ENCODE peak calls at places on chromosomes 7 and 10, in four cellular contexts. Q is WTC11, D is HepG2, V is K562. J is an unnamed sample.

GRCh38 chr10:5506751-5507648 is 7.6 kb upstream of the CALML5 start:
- DNase-seq in Q (no peak), D (no peak), V (no peak), J (no peak)

GRCh38 chr7:363626-364025 is 73.7 kb downstream of the FOXL3 start:
- DNase-seq in Q (no peak), D (no peak), V (no peak), J (no peak)

GRCh38 chr7:128904381-128905197 is 5.9 kb downstream of the KCP start:
- DNase-seq in Q (no peak), D (peak), V (peak), J (peak)

GRCh38 chr7:135718794-135719436 is 9.1 kb downstream of the SLC13A4 start:
- DNase-seq in Q (no peak), D (no peak), V (no peak), J (no peak)

GRCh38 chr10:53744746-53745145 is 972.2 kb upstream of the MBL2 start:
- DNase-seq in Q (no peak), D (no peak), V (no peak), J (no peak)

GRCh38 chr7:155356323-155357105 is 58.8 kb downstream of the INSIG1 start:
- DNase-seq in Q (peak), D (peak), V (peak), J (peak)

GRCh38 chr7:27462575-27463270 is 200.0 kb downstream of the HIBADH start:
- DNase-seq in Q (no peak), D (no peak), V (no peak), J (no peak)

GRCh38 chr10:64041989-64042490 is 520.8 kb downstream of the REEP3 start:
- DNase-seq in Q (no peak), D (no peak), V (no peak), J (no peak)

GRCh38 chr7:90723233-90723632 is 127.1 kb downstream of the CDK14 start:
- DNase-seq in Q (no peak), D (no peak), V (no peak), J (no peak)

GRCh38 chr10:123888751-123889150 is 2.9 kb downstream of the CPXM2 start:
- DNase-seq in Q (no peak), D (no peak), V (no peak), J (no peak)

GRCh38 chr10:69092959-69093850 is 5.3 kb downstream of the SRGN start:
- DNase-seq in Q (peak), D (peak), V (peak), J (peak)

DNA sequence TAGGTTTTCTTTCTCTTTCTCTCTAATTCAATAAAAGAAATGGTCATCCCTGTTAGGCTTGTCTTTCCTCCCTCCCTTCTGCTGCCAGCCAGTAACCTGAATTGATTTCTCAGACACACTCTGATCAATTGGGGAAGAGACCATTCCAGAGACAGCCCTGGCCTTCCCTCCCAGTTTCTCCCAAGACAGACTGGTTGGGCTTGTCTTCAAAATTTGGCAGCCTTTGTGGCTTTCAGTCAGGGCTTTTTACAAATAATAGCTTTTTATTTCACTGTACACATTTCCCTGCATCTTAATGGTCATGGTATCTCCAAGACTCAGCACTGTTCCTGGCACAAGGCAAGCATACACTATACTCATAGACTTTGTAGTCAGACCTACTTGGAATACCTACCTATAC is 33.9 kb downstream of the BCAP29 start:
- DNase-seq in Q (no peak), D (no peak), V (no peak), J (no peak)
- TF ChIP-seq ELF4 in Q (no peak), D (no peak), V (no peak), J (no peak)

GRCh38 chr10:82361317-82361716 is 486.3 kb downstream of the NRG3 start:
- DNase-seq in Q (no peak), D (no peak), V (no peak), J (no peak)

GRCh38 chr10:82358486-82359097 is 483.6 kb downstream of the NRG3 start:
- DNase-seq in Q (no peak), D (no peak), V (no peak), J (no peak)
- TF ChIP-seq ELF4 in Q (no peak), D (no peak), V (no peak), J (no peak)

DNA sequence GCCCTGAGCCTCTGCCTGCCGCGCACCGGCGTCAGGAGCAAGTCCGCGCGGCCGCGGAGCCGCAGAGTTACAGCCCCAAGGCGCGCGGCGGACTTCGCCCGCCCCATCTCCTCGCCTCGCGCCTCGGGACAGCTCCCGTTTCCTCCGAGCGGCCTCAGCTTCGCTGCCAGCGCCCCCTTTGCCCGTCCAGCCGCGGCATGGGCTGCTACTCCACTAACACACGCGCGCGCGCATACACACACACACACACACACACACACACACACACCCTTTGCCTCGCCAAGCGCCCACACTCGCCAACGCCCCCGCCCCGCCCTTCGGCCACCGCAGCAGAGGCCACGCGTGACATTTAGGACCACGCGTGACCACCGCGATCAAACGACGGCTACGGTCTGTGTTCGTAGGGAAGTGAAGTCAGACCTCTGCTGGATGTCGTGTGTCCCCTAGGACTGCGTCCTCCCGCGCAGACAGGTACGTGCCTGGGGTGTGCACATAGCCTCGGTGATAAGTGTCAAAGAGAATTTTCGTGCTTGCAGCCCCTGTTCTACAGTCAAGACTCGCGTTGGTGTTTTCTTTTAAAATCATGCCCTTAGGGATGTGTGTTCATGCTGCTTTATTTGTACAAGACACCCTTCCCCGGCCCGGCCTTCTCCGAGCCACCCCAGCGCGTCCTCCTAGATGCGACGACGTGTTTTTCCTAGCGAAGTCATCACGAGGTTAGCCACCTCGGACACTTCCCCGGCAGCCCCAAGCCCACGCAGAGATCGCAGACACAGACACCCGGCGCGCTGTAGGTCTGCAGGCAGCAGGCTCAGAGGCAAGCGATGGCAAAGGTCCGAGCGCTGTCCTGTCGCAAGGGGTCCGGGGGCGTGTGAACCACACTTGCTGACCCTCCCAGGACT is 890 bp downstream of the MKX start:
- DNase-seq in Q (peak), D (no peak), V (no peak), J (no peak)
- TF ChIP-seq ELF4 in Q (no peak), D (no peak), V (no peak), J (no peak)

DNA sequence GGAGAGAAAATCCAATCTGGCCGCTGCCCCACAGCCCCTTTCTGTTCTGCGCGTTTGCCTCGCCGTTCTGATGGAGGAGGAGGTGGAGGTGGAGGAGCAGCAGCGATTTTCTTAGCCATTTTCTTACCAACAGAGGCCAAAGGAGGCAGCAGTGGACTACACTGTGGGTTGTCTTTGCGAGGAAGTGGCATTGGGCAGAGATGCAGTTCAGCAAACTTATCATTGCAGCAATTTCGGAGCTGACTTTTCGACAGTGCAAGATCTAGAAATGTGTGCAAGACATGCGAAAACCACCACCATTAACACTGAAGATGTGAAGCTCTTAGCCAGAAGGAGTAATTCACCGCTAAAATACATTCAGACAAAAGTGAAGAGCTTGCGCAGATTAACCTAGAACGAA is 1.9 kb upstream of the ARL4A start:
- DNase-seq in Q (peak), D (no peak), V (no peak), J (peak)
- TF ChIP-seq ELF4 in Q (no peak), D (no peak), V (no peak), J (no peak)

DNA sequence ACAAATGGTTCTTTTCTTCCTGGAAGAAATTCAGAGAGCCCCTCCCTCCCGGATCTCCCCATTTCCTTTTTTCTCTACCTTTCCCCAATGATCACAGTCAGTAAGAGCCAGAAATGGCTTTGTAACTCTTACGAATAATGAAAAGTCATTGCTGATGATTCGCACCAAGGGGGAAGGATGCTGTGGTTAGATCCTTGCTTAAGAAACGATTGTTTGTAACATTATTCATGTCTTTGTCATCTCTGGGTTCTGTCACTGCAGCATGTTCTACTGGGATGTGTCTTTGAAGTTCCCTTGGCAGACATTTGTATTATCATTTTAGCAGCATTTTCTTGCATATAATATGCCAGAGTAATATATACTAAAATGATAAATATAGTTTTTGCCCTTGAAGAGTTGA is 139.0 kb downstream of the CACNB2 start:
- DNase-seq in Q (no peak), D (no peak), V (no peak), J (no peak)
- TF ChIP-seq ELF4 in Q (no peak), D (no peak), V (no peak), J (no peak)

GRCh38 chr10:89611282-89611681 is 33.8 kb downstream of the PANK1 start:
- DNase-seq in Q (no peak), D (no peak), V (no peak), J (no peak)

GRCh38 chr10:89613582-89613981 is 31.5 kb downstream of the PANK1 start:
- DNase-seq in Q (no peak), D (no peak), V (no peak), J (no peak)

GRCh38 chr10:89615105-89615504 is 29.9 kb downstream of the PANK1 start:
- DNase-seq in Q (no peak), D (no peak), V (no peak), J (no peak)

GRCh38 chr10:89604200-89604599 is 40.8 kb downstream of the PANK1 start:
- DNase-seq in Q (no peak), D (no peak), V (no peak), J (no peak)

GRCh38 chr10:89609730-89610393 is 35.2 kb downstream of the PANK1 start:
- DNase-seq in Q (no peak), D (peak), V (peak), J (no peak)
- TF ChIP-seq ELF4 in Q (no peak), D (no peak), V (no peak), J (no peak)

DNA sequence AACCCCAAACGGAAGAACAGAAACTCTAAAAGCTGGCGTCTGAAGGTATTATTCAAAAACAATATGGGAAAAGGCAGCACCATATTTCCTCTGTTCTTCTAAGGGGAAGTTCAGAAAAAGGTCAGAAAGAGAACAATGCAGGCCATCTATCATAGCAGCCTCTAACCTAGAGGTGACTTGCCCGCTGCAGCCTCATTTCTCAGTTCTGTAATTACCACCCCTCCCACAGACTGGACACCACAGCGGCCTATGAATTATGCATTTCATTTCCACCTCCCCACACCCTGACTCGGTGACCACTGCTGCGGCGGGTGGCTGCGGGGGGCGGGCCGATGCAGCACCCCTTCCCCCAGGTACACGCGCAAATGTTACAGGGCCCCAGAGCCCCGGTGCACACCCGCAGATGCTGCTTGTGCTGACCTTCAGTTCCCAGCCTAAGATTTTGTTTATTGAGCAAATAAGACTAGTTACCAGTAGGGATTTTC is 125.5 kb downstream of the CLEC2L start:
- DNase-seq in Q (no peak), D (no peak), V (no peak), J (no peak)
- TF ChIP-seq ELF4 in Q (no peak), D (no peak), V (no peak), J (no peak)

GRCh38 chr10:25753776-25754175 is 180.3 kb upstream of the MYO3A start:
- DNase-seq in Q (no peak), D (no peak), V (no peak), J (no peak)
- TF ChIP-seq ELF4 in Q (no peak), D (no peak), V (no peak), J (no peak)

DNA sequence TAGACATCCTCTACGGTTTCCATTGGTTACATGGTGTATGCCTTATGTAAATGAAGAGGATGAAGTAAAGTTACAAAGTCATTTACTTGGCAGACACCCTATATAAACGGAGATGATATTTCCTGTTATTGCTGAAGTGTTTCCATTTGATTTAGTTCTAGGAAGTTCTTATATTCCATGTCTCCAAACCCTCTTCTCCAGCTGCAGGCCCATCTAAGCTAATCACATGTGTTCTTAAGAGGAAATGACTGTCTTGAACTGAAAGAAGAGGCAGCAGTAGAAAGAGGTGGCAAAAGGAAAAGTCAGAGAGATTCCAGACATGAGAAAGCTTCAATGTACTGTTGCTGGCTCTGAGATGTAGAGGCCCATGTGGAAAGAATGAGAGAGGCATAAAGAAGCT is 287.3 kb downstream of the GFRA1 start:
- DNase-seq in Q (no peak), D (no peak), V (no peak), J (no peak)
- TF ChIP-seq ELF4 in Q (no peak), D (no peak), V (no peak), J (no peak)

DNA sequence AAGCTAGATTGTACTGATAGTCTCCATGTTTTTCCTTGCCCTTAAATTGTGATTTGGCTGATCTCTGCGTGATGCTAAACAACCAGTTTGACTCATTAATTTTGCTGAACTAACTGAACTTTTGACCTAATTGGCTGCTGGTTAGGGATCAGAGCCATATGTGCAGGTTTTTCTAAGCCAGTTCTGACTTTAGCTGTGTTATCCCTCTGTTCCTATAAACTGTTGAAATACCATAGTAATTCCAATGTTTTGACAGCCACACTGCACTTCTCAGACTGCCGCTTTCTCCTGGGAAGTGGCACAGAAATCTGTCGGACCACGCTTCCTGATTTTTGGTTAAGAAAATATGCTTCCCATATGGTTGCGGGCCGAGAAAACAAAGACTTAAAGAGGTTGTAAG is 42.2 kb downstream of the TBXAS1 start:
- DNase-seq in Q (no peak), D (no peak), V (no peak), J (no peak)
- TF ChIP-seq ELF4 in Q (no peak), D (no peak), V (no peak), J (no peak)

J was measured in HEK293T.